ENCODE peak calls at places on chromosomes 6 and 20, in five cellular contexts. One of them, this sample, is unnamed.

GRCh38 chr6:47004458-47004857 is 37.7 kb downstream of the ADGRF1 start:
- DNase-seq in left ventricle myocardium inferior: no peak
- DNase-seq in esophagus squamous epithelium: no peak
- DNase-seq in CD8-positive, alpha-beta T cell: no peak
- DNase-seq in endothelial cell: no peak
- DNase-seq in this sample: no peak

GRCh38 chr6:133555726-133556125 is 314.6 kb downstream of the EYA4 start:
- DNase-seq in esophagus squamous epithelium: no peak
- DNase-seq in left ventricle myocardium inferior: no peak
- DNase-seq in CD8-positive, alpha-beta T cell: no peak
- DNase-seq in endothelial cell: no peak
- DNase-seq in this sample: no peak

GRCh38 chr20:59146801-59147118 is 16.9 kb upstream of the ZNF831 start:
- DNase-seq in esophagus squamous epithelium: no peak
- DNase-seq in CD8-positive, alpha-beta T cell: no peak
- DNase-seq in left ventricle myocardium inferior: no peak
- DNase-seq in endothelial cell: no peak
- DNase-seq in this sample: no peak

GRCh38 chr6:168249746-168250145 is 69.8 kb downstream of the DACT2 start:
- DNase-seq in endothelial cell: no peak
- DNase-seq in left ventricle myocardium inferior: no peak
- DNase-seq in CD8-positive, alpha-beta T cell: no peak
- DNase-seq in esophagus squamous epithelium: no peak
- DNase-seq in this sample: no peak

GRCh38 chr6:138979813-138980668 is 8.0 kb downstream of the REPS1 start:
- DNase-seq in CD8-positive, alpha-beta T cell: no peak
- DNase-seq in esophagus squamous epithelium: no peak
- DNase-seq in endothelial cell: no peak
- DNase-seq in left ventricle myocardium inferior: no peak
- DNase-seq in this sample: no peak

GRCh38 chr6:31572041-31572911 is at the start of gene LTA:
- DNase-seq in left ventricle myocardium inferior: no peak
- DNase-seq in esophagus squamous epithelium: no peak
- DNase-seq in CD8-positive, alpha-beta T cell: no peak
- DNase-seq in endothelial cell: no peak
- DNase-seq in this sample: no peak

GRCh38 chr6:155001482-155001881 is 6.4 kb downstream of the TIAM2 start:
- DNase-seq in left ventricle myocardium inferior: no peak
- DNase-seq in esophagus squamous epithelium: no peak
- DNase-seq in endothelial cell: no peak
- DNase-seq in CD8-positive, alpha-beta T cell: no peak
- DNase-seq in this sample: no peak

GRCh38 chr20:34045294-34045693 is 51.6 kb downstream of the RALY start:
- DNase-seq in left ventricle myocardium inferior: peak
- DNase-seq in endothelial cell: no peak
- DNase-seq in esophagus squamous epithelium: no peak
- DNase-seq in CD8-positive, alpha-beta T cell: no peak
- DNase-seq in this sample: no peak

GRCh38 chr6:110999634-111000270 is 17.9 kb downstream of the RPF2 start:
- DNase-seq in left ventricle myocardium inferior: no peak
- DNase-seq in endothelial cell: no peak
- DNase-seq in esophagus squamous epithelium: no peak
- DNase-seq in CD8-positive, alpha-beta T cell: no peak
- DNase-seq in this sample: no peak

GRCh38 chr6:170522565-170523183 is 30.4 kb downstream of the PSMB1 start:
- DNase-seq in left ventricle myocardium inferior: no peak
- DNase-seq in CD8-positive, alpha-beta T cell: no peak
- DNase-seq in endothelial cell: peak
- DNase-seq in esophagus squamous epithelium: no peak
- DNase-seq in this sample: no peak

GRCh38 chr20:43584448-43585138 is 6.1 kb upstream of the IFT52 start:
- DNase-seq in left ventricle myocardium inferior: no peak
- DNase-seq in esophagus squamous epithelium: no peak
- DNase-seq in CD8-positive, alpha-beta T cell: no peak
- DNase-seq in endothelial cell: no peak
- DNase-seq in this sample: no peak

DNA sequence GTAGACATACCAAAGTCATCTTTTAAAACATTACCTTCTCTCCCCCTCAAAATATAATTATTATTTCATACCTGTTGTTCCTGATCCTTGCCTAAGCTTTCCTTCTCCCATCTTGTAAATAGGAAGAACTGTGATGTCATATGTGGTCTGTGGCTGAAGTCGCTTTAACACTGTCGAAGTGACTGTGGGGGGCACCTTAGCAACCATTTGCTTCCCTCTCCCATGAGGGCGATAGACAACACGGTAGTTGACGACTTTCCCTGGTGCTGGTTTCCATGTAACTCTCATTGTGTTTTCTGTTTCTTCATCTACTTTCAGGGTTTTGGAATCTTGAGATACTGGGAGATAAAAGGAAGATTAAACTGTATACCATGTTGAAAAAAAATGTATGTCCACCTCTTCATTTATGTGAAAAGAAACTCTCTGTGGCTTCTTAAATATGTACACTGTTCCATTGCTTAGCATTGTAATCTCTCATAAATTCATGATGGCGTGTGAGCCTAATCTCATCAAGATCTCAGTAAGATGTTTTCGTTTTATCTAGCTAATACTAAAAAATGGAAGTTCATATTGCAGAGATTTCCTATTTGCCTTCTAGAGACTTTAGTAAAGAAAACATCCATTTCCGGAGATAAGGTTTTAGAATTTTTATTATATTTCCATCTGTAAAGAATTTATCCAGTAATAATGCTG is 49.5 kb downstream of the COL12A1 start:
- DNase-seq in CD8-positive, alpha-beta T cell: no peak
- DNase-seq in endothelial cell: no peak
- DNase-seq in esophagus squamous epithelium: no peak
- DNase-seq in left ventricle myocardium inferior: no peak
- DNase-seq in this sample: no peak
- TF ChIP-seq CTCF in CD8-positive, alpha-beta T cell: no peak
- TF ChIP-seq CTCF in endothelial cell: no peak
- TF ChIP-seq CTCF in esophagus squamous epithelium: no peak
- TF ChIP-seq CTCF in left ventricle myocardium inferior: no peak
- TF ChIP-seq CTCF in this sample: no peak

GRCh38 chr20:19688031-19688806 is 69.8 kb upstream of the RIN2 start:
- DNase-seq in endothelial cell: peak
- DNase-seq in esophagus squamous epithelium: no peak
- DNase-seq in CD8-positive, alpha-beta T cell: no peak
- DNase-seq in left ventricle myocardium inferior: peak
- DNase-seq in this sample: peak
- TF ChIP-seq CTCF in endothelial cell: no peak
- TF ChIP-seq CTCF in esophagus squamous epithelium: peak
- TF ChIP-seq CTCF in CD8-positive, alpha-beta T cell: no peak
- TF ChIP-seq CTCF in left ventricle myocardium inferior: peak
- TF ChIP-seq CTCF in this sample: peak

DNA sequence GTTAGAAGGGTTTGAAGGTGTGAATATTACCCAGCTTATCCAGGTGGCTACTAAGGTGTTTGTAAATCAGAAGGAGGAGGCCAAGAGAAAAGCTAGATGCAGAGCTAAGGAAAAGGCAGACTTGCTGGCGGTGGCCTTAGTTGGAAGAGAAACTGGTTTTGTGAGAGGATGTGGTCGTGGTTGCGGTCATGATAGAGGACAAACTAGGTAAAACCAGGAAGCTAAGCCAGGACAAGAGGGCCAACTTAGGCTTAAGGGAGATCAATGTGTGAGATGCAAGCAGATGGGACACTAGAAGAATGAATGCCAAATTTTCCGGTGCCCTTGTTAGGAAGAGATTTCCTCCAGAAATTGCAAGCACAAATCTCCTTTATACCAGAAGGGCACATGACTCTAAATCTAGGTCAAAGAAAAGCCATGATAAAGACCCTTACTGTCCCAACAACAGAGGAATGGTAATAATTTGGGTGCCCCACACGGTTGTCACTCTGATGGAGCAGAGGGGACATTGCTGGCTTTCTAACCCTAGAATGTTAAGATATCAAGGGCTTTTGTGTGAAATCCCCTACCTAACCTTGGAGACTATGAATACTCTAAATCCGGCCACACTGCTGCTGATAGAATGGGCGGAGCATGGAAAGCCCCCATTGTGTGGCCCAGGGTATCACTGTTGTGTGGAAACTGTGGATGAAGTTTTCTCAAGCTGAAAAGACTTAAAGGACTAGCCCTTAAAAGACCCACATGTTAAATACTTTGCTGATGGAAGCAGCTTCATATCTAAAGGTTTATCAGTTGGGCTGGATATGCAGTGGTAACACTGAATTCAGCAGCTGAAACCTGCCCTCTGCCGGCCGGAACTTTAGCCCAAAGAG is 7.8 kb downstream of the IL22RA2 start:
- DNase-seq in CD8-positive, alpha-beta T cell: no peak
- DNase-seq in left ventricle myocardium inferior: no peak
- DNase-seq in esophagus squamous epithelium: no peak
- DNase-seq in endothelial cell: no peak
- DNase-seq in this sample: no peak
- TF ChIP-seq CTCF in CD8-positive, alpha-beta T cell: no peak
- TF ChIP-seq CTCF in left ventricle myocardium inferior: peak
- TF ChIP-seq CTCF in esophagus squamous epithelium: peak
- TF ChIP-seq CTCF in endothelial cell: no peak
- TF ChIP-seq CTCF in this sample: no peak

GRCh38 chr6:74991573-74992332 is 214.1 kb downstream of the COL12A1 start:
- DNase-seq in endothelial cell: no peak
- DNase-seq in esophagus squamous epithelium: no peak
- DNase-seq in CD8-positive, alpha-beta T cell: no peak
- DNase-seq in left ventricle myocardium inferior: no peak
- DNase-seq in this sample: no peak
- TF ChIP-seq CTCF in endothelial cell: no peak
- TF ChIP-seq CTCF in esophagus squamous epithelium: no peak
- TF ChIP-seq CTCF in CD8-positive, alpha-beta T cell: no peak
- TF ChIP-seq CTCF in left ventricle myocardium inferior: peak
- TF ChIP-seq CTCF in this sample: no peak

GRCh38 chr20:10551732-10552724 is 116.9 kb downstream of the SLX4IP start:
- DNase-seq in CD8-positive, alpha-beta T cell: no peak
- DNase-seq in esophagus squamous epithelium: no peak
- DNase-seq in endothelial cell: no peak
- DNase-seq in left ventricle myocardium inferior: no peak
- DNase-seq in this sample: no peak

GRCh38 chr20:10555865-10556308 is 117.9 kb downstream of the JAG1 start:
- DNase-seq in endothelial cell: no peak
- DNase-seq in left ventricle myocardium inferior: no peak
- DNase-seq in esophagus squamous epithelium: no peak
- DNase-seq in CD8-positive, alpha-beta T cell: no peak
- DNase-seq in this sample: no peak

GRCh38 chr20:10554285-10554684 is 119.2 kb downstream of the SLX4IP start:
- DNase-seq in left ventricle myocardium inferior: no peak
- DNase-seq in endothelial cell: no peak
- DNase-seq in CD8-positive, alpha-beta T cell: no peak
- DNase-seq in esophagus squamous epithelium: no peak
- DNase-seq in this sample: no peak

GRCh38 chr20:10555393-10555792 is 118.4 kb downstream of the JAG1 start:
- DNase-seq in endothelial cell: no peak
- DNase-seq in CD8-positive, alpha-beta T cell: no peak
- DNase-seq in left ventricle myocardium inferior: no peak
- DNase-seq in esophagus squamous epithelium: no peak
- DNase-seq in this sample: no peak

DNA sequence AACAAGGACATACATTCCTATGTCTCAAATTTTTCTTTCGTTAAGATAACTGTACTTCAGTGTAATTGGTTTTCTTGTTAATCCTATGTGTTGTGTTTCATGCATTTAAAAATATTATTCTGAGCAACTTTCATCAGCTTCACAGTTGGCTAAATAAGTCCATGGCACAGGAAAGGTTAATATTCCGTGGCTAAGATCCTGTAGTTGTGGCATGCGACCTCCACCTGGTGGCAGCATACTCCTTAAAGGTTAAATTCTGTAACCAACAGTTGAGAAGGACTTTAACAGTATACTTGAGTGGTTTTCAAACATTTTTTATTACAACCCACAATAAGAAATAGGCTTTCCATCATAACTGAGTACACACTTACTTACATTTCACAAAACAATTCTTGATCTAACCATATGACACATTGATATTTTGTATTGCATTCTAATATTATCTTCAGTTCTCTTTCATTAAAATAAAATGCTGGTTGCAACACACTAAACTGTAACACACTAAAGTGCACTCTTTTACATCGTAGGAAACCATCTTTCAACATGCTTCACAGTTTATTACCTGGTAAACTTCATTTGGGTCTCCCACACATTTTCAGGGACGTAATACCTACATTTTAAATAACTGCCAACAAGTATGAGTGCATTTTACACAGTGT is 118.3 kb downstream of the SLX4IP start:
- DNase-seq in endothelial cell: peak
- DNase-seq in CD8-positive, alpha-beta T cell: no peak
- DNase-seq in esophagus squamous epithelium: no peak
- DNase-seq in left ventricle myocardium inferior: peak
- DNase-seq in this sample: peak
- TF ChIP-seq CTCF in endothelial cell: peak
- TF ChIP-seq CTCF in CD8-positive, alpha-beta T cell: peak
- TF ChIP-seq CTCF in esophagus squamous epithelium: peak
- TF ChIP-seq CTCF in left ventricle myocardium inferior: peak
- TF ChIP-seq CTCF in this sample: peak

GRCh38 chr6:163427498-163428254 is 13.2 kb downstream of the QKI start:
- DNase-seq in CD8-positive, alpha-beta T cell: no peak
- DNase-seq in endothelial cell: no peak
- DNase-seq in esophagus squamous epithelium: no peak
- DNase-seq in left ventricle myocardium inferior: no peak
- DNase-seq in this sample: no peak
- TF ChIP-seq CTCF in CD8-positive, alpha-beta T cell: no peak
- TF ChIP-seq CTCF in endothelial cell: no peak
- TF ChIP-seq CTCF in esophagus squamous epithelium: peak
- TF ChIP-seq CTCF in left ventricle myocardium inferior: peak
- TF ChIP-seq CTCF in this sample: peak

GRCh38 chr6:147651249-147652063 is 143.0 kb downstream of the SAMD5 start:
- DNase-seq in CD8-positive, alpha-beta T cell: no peak
- DNase-seq in left ventricle myocardium inferior: peak
- DNase-seq in esophagus squamous epithelium: no peak
- DNase-seq in endothelial cell: no peak
- DNase-seq in this sample: no peak
- TF ChIP-seq CTCF in CD8-positive, alpha-beta T cell: no peak
- TF ChIP-seq CTCF in left ventricle myocardium inferior: peak
- TF ChIP-seq CTCF in esophagus squamous epithelium: no peak
- TF ChIP-seq CTCF in endothelial cell: no peak
- TF ChIP-seq CTCF in this sample: no peak

GRCh38 chr6:125952764-125953501 is 3.6 kb upstream of the HINT3 start:
- DNase-seq in left ventricle myocardium inferior: no peak
- DNase-seq in endothelial cell: no peak
- DNase-seq in CD8-positive, alpha-beta T cell: no peak
- DNase-seq in esophagus squamous epithelium: no peak
- DNase-seq in this sample: no peak
- TF ChIP-seq CTCF in left ventricle myocardium inferior: no peak
- TF ChIP-seq CTCF in endothelial cell: no peak
- TF ChIP-seq CTCF in CD8-positive, alpha-beta T cell: no peak
- TF ChIP-seq CTCF in esophagus squamous epithelium: peak
- TF ChIP-seq CTCF in this sample: no peak

GRCh38 chr6:8192597-8192996 is 90.2 kb upstream of the EEF1E1 start:
- DNase-seq in CD8-positive, alpha-beta T cell: no peak
- DNase-seq in endothelial cell: no peak
- DNase-seq in left ventricle myocardium inferior: no peak
- DNase-seq in esophagus squamous epithelium: no peak
- DNase-seq in this sample: no peak

GRCh38 chr6:8195714-8196104 is 93.4 kb upstream of the EEF1E1 start:
- DNase-seq in left ventricle myocardium inferior: no peak
- DNase-seq in esophagus squamous epithelium: no peak
- DNase-seq in endothelial cell: no peak
- DNase-seq in CD8-positive, alpha-beta T cell: no peak
- DNase-seq in this sample: no peak

GRCh38 chr6:8193541-8193940 is 91.2 kb upstream of the EEF1E1 start:
- DNase-seq in CD8-positive, alpha-beta T cell: no peak
- DNase-seq in endothelial cell: no peak
- DNase-seq in esophagus squamous epithelium: no peak
- DNase-seq in left ventricle myocardium inferior: no peak
- DNase-seq in this sample: no peak

GRCh38 chr6:8194499-8194898 is 92.2 kb upstream of the EEF1E1 start:
- DNase-seq in CD8-positive, alpha-beta T cell: no peak
- DNase-seq in esophagus squamous epithelium: no peak
- DNase-seq in endothelial cell: no peak
- DNase-seq in left ventricle myocardium inferior: no peak
- DNase-seq in this sample: no peak

GRCh38 chr6:8195040-8195713 is 92.8 kb upstream of the EEF1E1 start:
- DNase-seq in endothelial cell: peak
- DNase-seq in left ventricle myocardium inferior: no peak
- DNase-seq in CD8-positive, alpha-beta T cell: no peak
- DNase-seq in esophagus squamous epithelium: no peak
- DNase-seq in this sample: no peak
- TF ChIP-seq CTCF in endothelial cell: peak
- TF ChIP-seq CTCF in left ventricle myocardium inferior: no peak
- TF ChIP-seq CTCF in CD8-positive, alpha-beta T cell: no peak
- TF ChIP-seq CTCF in esophagus squamous epithelium: no peak
- TF ChIP-seq CTCF in this sample: peak

This sample was measured in progenitor cell of endocrine pancreas.